ENCODE peak calls at places on chromosomes 4 and X, in eight cellular contexts. N, P, U, W, I, E, O and K are unnamed samples.

GRCh38 chr4:95155759-95156451 is 392.9 kb downstream of the UNC5C start:
- DNase-seq in N (no peak), P (peak; percentile 53), U (no peak), W (no peak), I (peak; percentile 34), E (no peak), O (no peak), K (peak; percentile 44)

GRCh38 chrX:13647709-13648212 is 5.2 kb upstream of the TCEANC start:
- DNase-seq in N (no peak), P (peak; percentile 72), U (no peak), W (no peak), I (no peak), E (no peak), O (peak; percentile 75), K (peak; percentile 98)

GRCh38 chr4:187286536-187286935 is 562.9 kb upstream of the FAT1 start:
- DNase-seq in N (no peak), P (no peak), U (no peak), W (no peak), I (no peak), E (no peak), O (no peak), K (no peak)

GRCh38 chrX:34612036-34612435 is 45.0 kb downstream of the TMEM47 start:
- DNase-seq in N (no peak), P (no peak), U (no peak), W (no peak), I (no peak), E (no peak), O (no peak), K (no peak)

GRCh38 chrX:47215291-47215900 is 3.1 kb upstream of the CDK16 start:
- DNase-seq in N (no peak), P (no peak), U (no peak), W (no peak), I (no peak), E (no peak), O (peak; percentile 14), K (no peak)

GRCh38 chr4:140609548-140610425 is 41.0 kb upstream of the UCP1 start:
- DNase-seq in N (peak; percentile 18), P (peak; percentile 55), U (peak; percentile 34), W (no peak), I (peak; percentile 30), E (peak; percentile 26), O (no peak), K (peak; percentile 53)

GRCh38 chr4:102780476-102781144 is 19.8 kb upstream of the MANBA start:
- DNase-seq in N (no peak), P (peak; percentile 79), U (no peak), W (no peak), I (no peak), E (no peak), O (no peak), K (peak; percentile 90)

GRCh38 chrX:43448688-43449087 is 207.4 kb upstream of the MAOA start:
- DNase-seq in N (no peak), P (no peak), U (no peak), W (no peak), I (no peak), E (no peak), O (no peak), K (no peak)

GRCh38 chr4:100555791-100556190 is 38.0 kb upstream of the EMCN start:
- DNase-seq in N (peak; percentile 8), P (no peak), U (no peak), W (no peak), I (no peak), E (no peak), O (no peak), K (no peak)

GRCh38 chr4:118360101-118360500 is 7.3 kb upstream of the PRSS12 start:
- DNase-seq in N (no peak), P (no peak), U (no peak), W (no peak), I (no peak), E (no peak), O (no peak), K (no peak)

GRCh38 chr4:81565137-81565870 is 93.6 kb upstream of the RASGEF1B start:
- DNase-seq in N (no peak), P (peak; percentile 35), U (no peak), W (no peak), I (peak; percentile 22), E (peak; percentile 41), O (peak; percentile 90), K (no peak)

GRCh38 chr4:74370912-74371311 is 6.0 kb downstream of the EREG start:
- DNase-seq in N (no peak), P (peak; percentile 74), U (peak; percentile 17), W (no peak), I (peak; percentile 3), E (peak; percentile 29), O (no peak), K (peak; percentile 74)

GRCh38 chr4:62232755-62233280 is 1032.7 kb downstream of the ADGRL3 start:
- DNase-seq in N (no peak), P (no peak), U (no peak), W (no peak), I (no peak), E (no peak), O (no peak), K (no peak)

GRCh38 chr4:172851534-172851933 is 317.1 kb upstream of the GALNT7 start:
- DNase-seq in N (no peak), P (peak; percentile 59), U (no peak), W (no peak), I (no peak), E (no peak), O (no peak), K (no peak)

GRCh38 chr4:101071241-101071640 is 276.1 kb downstream of the PPP3CA start:
- DNase-seq in N (no peak), P (no peak), U (no peak), W (no peak), I (no peak), E (no peak), O (no peak), K (no peak)

GRCh38 chrX:71487814-71488213 is 45.1 kb upstream of the OGT start:
- DNase-seq in N (no peak), P (no peak), U (no peak), W (no peak), I (no peak), E (no peak), O (no peak), K (no peak)

GRCh38 chr4:177393236-177393635 is 49.0 kb downstream of the AGA start:
- DNase-seq in N (no peak), P (no peak), U (no peak), W (no peak), I (no peak), E (no peak), O (no peak), K (no peak)

GRCh38 chrX:103464071-103464773 is 55.1 kb downstream of the RAB40A start:
- DNase-seq in N (no peak), P (peak; percentile 69), U (no peak), W (no peak), I (peak; percentile 49), E (peak; percentile 38), O (peak; percentile 32), K (peak; percentile 43)

GRCh38 chr4:185237185-185237584 is 27.8 kb downstream of the SNX25 start:
- DNase-seq in N (no peak), P (peak; percentile 83), U (no peak), W (no peak), I (no peak), E (no peak), O (no peak), K (no peak)

GRCh38 chr4:119084503-119084902 is 51.1 kb upstream of the MYOZ2 start:
- DNase-seq in N (no peak), P (no peak), U (no peak), W (no peak), I (no peak), E (no peak), O (no peak), K (no peak)

GRCh38 chr4:115108850-115109249 is 4.6 kb downstream of the NDST4 start:
- DNase-seq in N (no peak), P (no peak), U (no peak), W (no peak), I (no peak), E (no peak), O (no peak), K (no peak)

GRCh38 chrX:404656-405055 is 17.9 kb upstream of the PPP2R3B start:
- DNase-seq in N (no peak), P (no peak), U (no peak), W (no peak), I (no peak), E (no peak), O (no peak), K (no peak)

GRCh38 chr4:15587649-15588048 is 67.5 kb downstream of the FBXL5 start:
- DNase-seq in N (no peak), P (peak; percentile 78), U (no peak), W (no peak), I (no peak), E (no peak), O (no peak), K (no peak)

GRCh38 chr4:57764840-57765239 is 654.7 kb upstream of the IGFBP7 start:
- DNase-seq in N (no peak), P (no peak), U (no peak), W (no peak), I (no peak), E (no peak), O (no peak), K (no peak)

GRCh38 chr4:3344596-3344995 is 51.8 kb downstream of the RGS12 start:
- DNase-seq in N (no peak), P (no peak), U (no peak), W (no peak), I (peak; percentile 53), E (no peak), O (no peak), K (no peak)

GRCh38 chr4:95181446-95182306 is 367.1 kb downstream of the UNC5C start:
- DNase-seq in N (peak; percentile 37), P (peak; percentile 24), U (no peak), W (no peak), I (no peak), E (peak; percentile 50), O (no peak), K (no peak)

GRCh38 chrX:155094468-155095061 is 23.3 kb downstream of the BRCC3 start:
- DNase-seq in N (no peak), P (peak; percentile 45), U (peak; percentile 24), W (no peak), I (peak; percentile 39), E (no peak), O (no peak), K (peak; percentile 66)

GRCh38 chr4:183182873-183183725 is 84.0 kb downstream of the WWC2 start:
- DNase-seq in N (peak; percentile 66), P (peak; percentile 82), U (no peak), W (no peak), I (no peak), E (peak; percentile 23), O (peak; percentile 63), K (peak; percentile 22)

GRCh38 chr4:76982638-76983579 is 33.4 kb downstream of the SEPTIN11 start:
- DNase-seq in N (no peak), P (peak; percentile 67), U (no peak), W (no peak), I (no peak), E (no peak), O (no peak), K (peak; percentile 63)

GRCh38 chr4:8552581-8553205 is 27.5 kb upstream of the GPR78 start:
- DNase-seq in N (no peak), P (no peak), U (no peak), W (no peak), I (no peak), E (no peak), O (no peak), K (no peak)

GRCh38 chrX:68261060-68261672 is 172.1 kb downstream of the OPHN1 start:
- DNase-seq in N (no peak), P (peak; percentile 41), U (no peak), W (no peak), I (peak; percentile 0), E (no peak), O (no peak), K (no peak)

GRCh38 chr4:152309418-152309817 is 226.5 kb downstream of the FBXW7 start:
- DNase-seq in N (no peak), P (no peak), U (no peak), W (no peak), I (no peak), E (no peak), O (no peak), K (no peak)

GRCh38 chr4:179097741-179098140 is 1655.5 kb upstream of the AGA start:
- DNase-seq in N (no peak), P (no peak), U (no peak), W (no peak), I (no peak), E (peak; percentile 77), O (no peak), K (peak; percentile 7)

GRCh38 chrX:48945517-48946348 is 11.7 kb downstream of the OTUD5 start:
- DNase-seq in N (no peak), P (peak; percentile 51), U (peak; percentile 54), W (no peak), I (peak; percentile 74), E (peak; percentile 40), O (peak; percentile 55), K (peak; percentile 63)